ENCODE peak calls at places on chromosomes 2 and 18, in nine cellular contexts. J is hippocampal formation; L is activated T-cell treated with anti-CD3 and anti-CD28 coated beads for 1 hour; Z is caudate nucleus; G is brain microvascular endothelial cell; C is Peyer's patch; W is hepatic stellate cell; D is amygdala; R is stimulated activated CD8-positive, alpha-beta memory T cell treated with anti-CD3 and anti-CD28 coated beads, Interleukin-12 subunit alpha, Interleukin-12 subunit beta, amount 100 ng/mL, for 1 hour. I is an unnamed sample.

GRCh38 chr2:161146996-161147395 is 13.2 kb upstream of the TANK start:
- DNase-seq in C (no peak), D (no peak), R (no peak), J (no peak), G (no peak), Z (no peak), L (no peak), W (no peak), I (no peak)

GRCh38 chr2:62774555-62775366 is 69.2 kb downstream of the EHBP1 start:
- DNase-seq in R (no peak), D (no peak), W (no peak), C (no peak), G (peak), J (peak), Z (no peak), L (no peak), I (peak)

GRCh38 chr2:157592374-157592773 is 36.3 kb downstream of the ACVR1C start:
- DNase-seq in C (no peak), G (no peak), W (no peak), Z (no peak), J (no peak), R (no peak), D (no peak), L (no peak), I (peak)

GRCh38 chr2:215723011-215723410 is 287.1 kb upstream of the FN1 start:
- DNase-seq in J (no peak), D (no peak), C (no peak), R (no peak), L (no peak), Z (no peak), G (peak), W (no peak), I (no peak)

GRCh38 chr2:142863485-142863921 is 14.0 kb upstream of the KYNU start:
- DNase-seq in G (no peak), R (no peak), D (no peak), Z (no peak), L (no peak), W (no peak), C (no peak), J (no peak), I (no peak)

GRCh38 chr18:68826111-68826510 is 28.2 kb downstream of the CCDC102B start:
- DNase-seq in D (no peak), R (no peak), L (no peak), J (no peak), W (no peak), G (no peak), Z (no peak), C (no peak), I (no peak)

GRCh38 chr2:43326116-43326825 is 99.9 kb upstream of the ZFP36L2 start:
- DNase-seq in L (no peak), W (no peak), Z (no peak), J (no peak), C (no peak), G (no peak), R (no peak), D (no peak), I (no peak)

GRCh38 chr2:79980116-79980515 is 324.4 kb downstream of the LRRTM1 start:
- DNase-seq in L (no peak), R (no peak), D (no peak), G (no peak), W (no peak), C (no peak), J (no peak), Z (no peak), I (peak)

GRCh38 chr2:589551-589950 is 87.7 kb downstream of the TMEM18 start:
- DNase-seq in W (no peak), G (no peak), C (no peak), Z (no peak), R (no peak), J (no peak), D (no peak), L (no peak), I (no peak)